ENCODE peak calls at places on chromosomes 3 and 15, in eight cellular contexts. One of them, this sample, is unnamed.

GRCh38 chr15:44782516-44782915 is 46.2 kb downstream of the TRIM69 start:
- DNase-seq in AG04449: no peak
- DNase-seq in lung: no peak
- DNase-seq in right lobe of liver: no peak
- DNase-seq in epithelial cell of esophagus: peak
- DNase-seq in HFF-Myc: no peak
- DNase-seq in tibial artery: no peak
- DNase-seq in adrenal gland: no peak
- DNase-seq in this sample: no peak

GRCh38 chr3:177150970-177151627 is 46.2 kb downstream of the TBL1XR1 start:
- DNase-seq in tibial artery: no peak
- DNase-seq in right lobe of liver: no peak
- DNase-seq in adrenal gland: no peak
- DNase-seq in epithelial cell of esophagus: peak
- DNase-seq in HFF-Myc: peak
- DNase-seq in lung: no peak
- DNase-seq in AG04449: peak
- DNase-seq in this sample: peak

GRCh38 chr3:16140116-16140893 is 34.2 kb upstream of the GALNT15 start:
- DNase-seq in AG04449: peak
- DNase-seq in lung: no peak
- DNase-seq in tibial artery: peak
- DNase-seq in adrenal gland: no peak
- DNase-seq in right lobe of liver: no peak
- DNase-seq in epithelial cell of esophagus: peak
- DNase-seq in HFF-Myc: no peak
- DNase-seq in this sample: no peak

GRCh38 chr3:120442975-120443517 is 7.7 kb downstream of the FSTL1 start:
- DNase-seq in tibial artery: no peak
- DNase-seq in right lobe of liver: no peak
- DNase-seq in AG04449: no peak
- DNase-seq in adrenal gland: no peak
- DNase-seq in epithelial cell of esophagus: no peak
- DNase-seq in lung: no peak
- DNase-seq in HFF-Myc: no peak
- DNase-seq in this sample: no peak

GRCh38 chr3:170425491-170426239 is 7.0 kb downstream of the CLDN11 start:
- DNase-seq in epithelial cell of esophagus: no peak
- DNase-seq in adrenal gland: no peak
- DNase-seq in HFF-Myc: no peak
- DNase-seq in AG04449: no peak
- DNase-seq in right lobe of liver: no peak
- DNase-seq in lung: no peak
- DNase-seq in tibial artery: no peak
- DNase-seq in this sample: no peak

GRCh38 chr3:43733459-43734384 is 43.0 kb downstream of the ABHD5 start:
- DNase-seq in right lobe of liver: no peak
- DNase-seq in adrenal gland: peak
- DNase-seq in epithelial cell of esophagus: peak
- DNase-seq in HFF-Myc: no peak
- DNase-seq in AG04449: peak
- DNase-seq in tibial artery: peak
- DNase-seq in lung: no peak
- DNase-seq in this sample: no peak

GRCh38 chr15:72968531-72968922 is 83.7 kb upstream of the NEO1 start:
- DNase-seq in HFF-Myc: no peak
- DNase-seq in adrenal gland: no peak
- DNase-seq in lung: no peak
- DNase-seq in epithelial cell of esophagus: peak
- DNase-seq in AG04449: no peak
- DNase-seq in right lobe of liver: peak
- DNase-seq in tibial artery: no peak
- DNase-seq in this sample: no peak

GRCh38 chr15:39110746-39111145 is 470.1 kb upstream of the THBS1 start:
- DNase-seq in AG04449: no peak
- DNase-seq in epithelial cell of esophagus: no peak
- DNase-seq in adrenal gland: no peak
- DNase-seq in tibial artery: no peak
- DNase-seq in HFF-Myc: no peak
- DNase-seq in right lobe of liver: no peak
- DNase-seq in lung: no peak
- DNase-seq in this sample: no peak

GRCh38 chr15:73081321-73081958 is 29.2 kb downstream of the NEO1 start:
- DNase-seq in lung: no peak
- DNase-seq in AG04449: no peak
- DNase-seq in epithelial cell of esophagus: peak
- DNase-seq in adrenal gland: peak
- DNase-seq in tibial artery: no peak
- DNase-seq in HFF-Myc: peak
- DNase-seq in right lobe of liver: no peak
- DNase-seq in this sample: peak

GRCh38 chr15:45346381-45346780 is 32.0 kb downstream of the GATM start:
- DNase-seq in AG04449: no peak
- DNase-seq in right lobe of liver: no peak
- DNase-seq in tibial artery: no peak
- DNase-seq in HFF-Myc: no peak
- DNase-seq in epithelial cell of esophagus: no peak
- DNase-seq in adrenal gland: no peak
- DNase-seq in lung: no peak
- DNase-seq in this sample: no peak

GRCh38 chr15:80764535-80764934 is 14.6 kb upstream of the CEMIP start:
- DNase-seq in epithelial cell of esophagus: no peak
- DNase-seq in right lobe of liver: no peak
- DNase-seq in tibial artery: no peak
- DNase-seq in AG04449: no peak
- DNase-seq in adrenal gland: no peak
- DNase-seq in HFF-Myc: no peak
- DNase-seq in lung: no peak
- DNase-seq in this sample: no peak

GRCh38 chr15:40511093-40511471 is 40.3 kb downstream of the CHST14 start:
- DNase-seq in adrenal gland: no peak
- DNase-seq in right lobe of liver: no peak
- DNase-seq in epithelial cell of esophagus: no peak
- DNase-seq in tibial artery: no peak
- DNase-seq in lung: no peak
- DNase-seq in HFF-Myc: no peak
- DNase-seq in AG04449: no peak
- DNase-seq in this sample: no peak

GRCh38 chr15:30992073-30992363 is 590 bp upstream of the MTMR10 start:
- DNase-seq in right lobe of liver: no peak
- DNase-seq in tibial artery: no peak
- DNase-seq in lung: no peak
- DNase-seq in HFF-Myc: no peak
- DNase-seq in epithelial cell of esophagus: peak
- DNase-seq in adrenal gland: no peak
- DNase-seq in AG04449: no peak
- DNase-seq in this sample: no peak

GRCh38 chr3:48885753-48886152 is 12.9 kb downstream of the SLC25A20 start:
- DNase-seq in HFF-Myc: no peak
- DNase-seq in tibial artery: no peak
- DNase-seq in AG04449: no peak
- DNase-seq in lung: no peak
- DNase-seq in right lobe of liver: no peak
- DNase-seq in epithelial cell of esophagus: no peak
- DNase-seq in adrenal gland: no peak
- DNase-seq in this sample: no peak

GRCh38 chr3:182412066-182412465 is 381.2 kb upstream of the ATP11B start:
- DNase-seq in epithelial cell of esophagus: peak
- DNase-seq in right lobe of liver: no peak
- DNase-seq in lung: no peak
- DNase-seq in HFF-Myc: no peak
- DNase-seq in adrenal gland: no peak
- DNase-seq in AG04449: no peak
- DNase-seq in tibial artery: no peak
- DNase-seq in this sample: no peak

GRCh38 chr15:55526559-55527036 is 18.6 kb upstream of the DNAAF4 start:
- DNase-seq in epithelial cell of esophagus: peak
- DNase-seq in HFF-Myc: peak
- DNase-seq in lung: no peak
- DNase-seq in adrenal gland: no peak
- DNase-seq in AG04449: no peak
- DNase-seq in right lobe of liver: no peak
- DNase-seq in tibial artery: no peak
- DNase-seq in this sample: peak

GRCh38 chr3:64684715-64685261 is 3.0 kb downstream of the ADAMTS9 start:
- DNase-seq in adrenal gland: peak
- DNase-seq in tibial artery: peak
- DNase-seq in epithelial cell of esophagus: peak
- DNase-seq in lung: no peak
- DNase-seq in AG04449: no peak
- DNase-seq in right lobe of liver: peak
- DNase-seq in HFF-Myc: no peak
- DNase-seq in this sample: no peak

GRCh38 chr3:139982404-139982803 is 47.4 kb downstream of the CLSTN2 start:
- DNase-seq in epithelial cell of esophagus: no peak
- DNase-seq in tibial artery: no peak
- DNase-seq in lung: no peak
- DNase-seq in AG04449: no peak
- DNase-seq in right lobe of liver: no peak
- DNase-seq in adrenal gland: no peak
- DNase-seq in HFF-Myc: no peak
- DNase-seq in this sample: no peak
- TF ChIP-seq CTCF in epithelial cell of esophagus: peak
- TF ChIP-seq CTCF in tibial artery: no peak
- TF ChIP-seq CTCF in lung: no peak
- TF ChIP-seq CTCF in AG04449: no peak
- TF ChIP-seq CTCF in right lobe of liver: peak
- TF ChIP-seq CTCF in adrenal gland: no peak
- TF ChIP-seq CTCF in HFF-Myc: no peak
- TF ChIP-seq CTCF in this sample: no peak

DNA sequence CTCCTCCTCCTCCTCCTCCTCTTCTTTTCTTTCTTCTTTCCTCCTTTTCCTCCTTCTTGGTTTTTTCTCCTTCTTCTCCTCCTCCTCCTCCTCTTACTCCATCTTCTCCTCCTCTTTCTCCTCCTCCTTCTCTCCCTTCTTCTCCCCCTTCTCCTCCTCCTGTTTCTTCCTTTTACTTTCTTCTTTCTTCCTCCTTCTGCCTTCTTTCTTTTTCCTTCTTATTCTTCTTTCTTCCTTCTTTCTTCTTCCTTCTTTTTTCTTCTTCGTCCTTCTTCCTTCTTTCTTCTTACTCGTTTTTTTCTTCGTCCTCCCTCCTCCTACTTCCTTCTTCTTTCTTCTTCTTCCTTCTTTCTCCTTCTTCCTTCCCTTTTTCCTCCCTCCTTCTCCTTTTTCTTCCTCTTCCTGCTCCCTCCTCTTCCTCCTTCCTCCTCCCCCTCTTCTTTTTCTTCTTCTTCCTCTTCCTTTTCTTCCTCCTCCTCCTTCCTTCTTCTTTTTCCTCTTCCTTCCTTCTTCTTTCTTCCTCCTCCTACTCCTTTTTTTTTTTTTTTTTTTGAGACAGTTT is 92.1 kb downstream of the SLMAP start:
- DNase-seq in epithelial cell of esophagus: no peak
- DNase-seq in tibial artery: no peak
- DNase-seq in HFF-Myc: no peak
- DNase-seq in right lobe of liver: no peak
- DNase-seq in AG04449: no peak
- DNase-seq in adrenal gland: no peak
- DNase-seq in lung: no peak
- DNase-seq in this sample: no peak
- TF ChIP-seq CTCF in epithelial cell of esophagus: no peak
- TF ChIP-seq CTCF in tibial artery: no peak
- TF ChIP-seq CTCF in HFF-Myc: no peak
- TF ChIP-seq CTCF in right lobe of liver: no peak
- TF ChIP-seq CTCF in AG04449: no peak
- TF ChIP-seq CTCF in adrenal gland: no peak
- TF ChIP-seq CTCF in lung: no peak
- TF ChIP-seq CTCF in this sample: no peak

GRCh38 chr3:184177331-184177731 is 2.7 kb downstream of the AP2M1 start:
- DNase-seq in tibial artery: no peak
- DNase-seq in HFF-Myc: no peak
- DNase-seq in epithelial cell of esophagus: no peak
- DNase-seq in AG04449: no peak
- DNase-seq in lung: no peak
- DNase-seq in adrenal gland: peak
- DNase-seq in right lobe of liver: no peak
- DNase-seq in this sample: no peak

GRCh38 chr3:184177767-184178306 is 3.2 kb downstream of the AP2M1 start:
- DNase-seq in AG04449: no peak
- DNase-seq in adrenal gland: no peak
- DNase-seq in lung: no peak
- DNase-seq in epithelial cell of esophagus: no peak
- DNase-seq in right lobe of liver: no peak
- DNase-seq in tibial artery: no peak
- DNase-seq in HFF-Myc: no peak
- DNase-seq in this sample: no peak

GRCh38 chr3:184178522-184179138 is 4.0 kb downstream of the AP2M1 start:
- DNase-seq in adrenal gland: peak
- DNase-seq in lung: no peak
- DNase-seq in epithelial cell of esophagus: no peak
- DNase-seq in tibial artery: no peak
- DNase-seq in HFF-Myc: no peak
- DNase-seq in AG04449: no peak
- DNase-seq in right lobe of liver: no peak
- DNase-seq in this sample: no peak

GRCh38 chr3:184181596-184181995 is 4.4 kb upstream of the ABCF3 start:
- DNase-seq in adrenal gland: no peak
- DNase-seq in epithelial cell of esophagus: no peak
- DNase-seq in AG04449: no peak
- DNase-seq in HFF-Myc: no peak
- DNase-seq in tibial artery: no peak
- DNase-seq in right lobe of liver: no peak
- DNase-seq in lung: no peak
- DNase-seq in this sample: no peak

DNA sequence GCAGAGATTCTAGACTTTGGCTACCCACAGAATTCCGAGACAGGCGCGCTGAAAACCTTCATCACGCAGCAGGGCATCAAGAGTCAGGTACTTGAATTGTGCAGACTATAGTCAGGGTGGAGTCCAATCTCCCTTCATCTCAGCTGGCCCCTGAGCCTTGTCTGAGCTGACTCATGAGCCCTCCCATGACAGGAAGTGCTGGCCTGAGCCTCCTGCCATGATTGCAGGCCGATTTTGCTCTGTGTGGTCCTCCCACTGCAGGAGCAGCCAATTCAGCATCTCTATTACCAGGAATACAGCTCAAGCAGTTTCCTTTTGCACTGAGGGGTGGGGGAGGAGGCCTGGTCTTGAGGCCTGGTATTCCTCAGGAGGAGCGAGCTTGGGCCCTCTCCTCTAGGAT is 5.5 kb downstream of the AP2M1 start:
- DNase-seq in epithelial cell of esophagus: no peak
- DNase-seq in right lobe of liver: no peak
- DNase-seq in AG04449: no peak
- DNase-seq in HFF-Myc: no peak
- DNase-seq in lung: no peak
- DNase-seq in adrenal gland: no peak
- DNase-seq in tibial artery: no peak
- DNase-seq in this sample: no peak
- TF ChIP-seq CTCF in epithelial cell of esophagus: no peak
- TF ChIP-seq CTCF in right lobe of liver: no peak
- TF ChIP-seq CTCF in AG04449: no peak
- TF ChIP-seq CTCF in HFF-Myc: no peak
- TF ChIP-seq CTCF in lung: no peak
- TF ChIP-seq CTCF in adrenal gland: no peak
- TF ChIP-seq CTCF in tibial artery: no peak
- TF ChIP-seq CTCF in this sample: no peak

DNA sequence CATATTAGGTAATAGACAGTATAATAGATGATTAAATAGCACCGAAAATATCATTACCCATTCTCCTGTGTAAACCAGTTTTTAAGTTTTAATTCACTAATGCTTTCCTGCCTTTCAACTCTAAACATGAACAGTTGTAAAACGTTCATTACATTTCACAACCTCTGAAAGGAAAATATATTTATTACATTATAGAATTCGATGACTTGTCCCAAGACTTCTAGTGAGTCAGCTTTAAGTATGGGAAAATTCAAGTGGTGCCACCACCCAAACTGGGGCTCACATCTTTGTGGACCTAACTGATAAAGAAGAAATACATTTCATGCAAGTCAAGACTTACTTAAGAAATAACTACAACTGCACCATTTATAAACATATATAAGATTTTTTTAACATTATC is 2.0 kb downstream of the TRIM59 start:
- DNase-seq in adrenal gland: no peak
- DNase-seq in tibial artery: no peak
- DNase-seq in right lobe of liver: no peak
- DNase-seq in AG04449: no peak
- DNase-seq in epithelial cell of esophagus: peak
- DNase-seq in HFF-Myc: no peak
- DNase-seq in lung: no peak
- DNase-seq in this sample: no peak
- TF ChIP-seq CTCF in adrenal gland: no peak
- TF ChIP-seq CTCF in tibial artery: no peak
- TF ChIP-seq CTCF in right lobe of liver: no peak
- TF ChIP-seq CTCF in AG04449: no peak
- TF ChIP-seq CTCF in epithelial cell of esophagus: no peak
- TF ChIP-seq CTCF in HFF-Myc: no peak
- TF ChIP-seq CTCF in lung: no peak
- TF ChIP-seq CTCF in this sample: no peak

This sample was measured in AG09319.